ENCODE peak calls at places on chromosomes 1 and 21, in five cellular contexts. One of them, this sample, is unnamed.

GRCh38 chr1:5423109-5423508 is 569.1 kb downstream of the NPHP4 start:
- DNase-seq in heart right ventricle: no peak
- DNase-seq in HL-60: no peak
- DNase-seq in dorsolateral prefrontal cortex: no peak
- DNase-seq in RWPE1: peak
- DNase-seq in this sample: no peak

GRCh38 chr1:229147086-229147485 is 123.8 kb upstream of the RAB4A start:
- DNase-seq in heart right ventricle: no peak
- DNase-seq in HL-60: no peak
- DNase-seq in dorsolateral prefrontal cortex: no peak
- DNase-seq in RWPE1: no peak
- DNase-seq in this sample: no peak

GRCh38 chr1:183304466-183305122 is 113.6 kb downstream of the NMNAT2 start:
- DNase-seq in heart right ventricle: peak
- DNase-seq in HL-60: no peak
- DNase-seq in dorsolateral prefrontal cortex: no peak
- DNase-seq in RWPE1: no peak
- DNase-seq in this sample: no peak

GRCh38 chr1:79079770-79080169 is 73.2 kb upstream of the ADGRL4 start:
- DNase-seq in heart right ventricle: peak
- DNase-seq in HL-60: no peak
- DNase-seq in dorsolateral prefrontal cortex: no peak
- DNase-seq in RWPE1: peak
- DNase-seq in this sample: no peak

GRCh38 chr1:12438349-12438924 is 179.6 kb downstream of the DHRS3 start:
- DNase-seq in heart right ventricle: no peak
- DNase-seq in HL-60: peak
- DNase-seq in dorsolateral prefrontal cortex: no peak
- DNase-seq in RWPE1: no peak
- DNase-seq in this sample: no peak

GRCh38 chr21:29610960-29611359 is 312.2 kb downstream of the BACH1 start:
- DNase-seq in heart right ventricle: no peak
- DNase-seq in HL-60: no peak
- DNase-seq in dorsolateral prefrontal cortex: no peak
- DNase-seq in RWPE1: no peak
- DNase-seq in this sample: no peak

GRCh38 chr1:171210355-171210754 is 25.3 kb downstream of the FMO2 start:
- DNase-seq in heart right ventricle: no peak
- DNase-seq in HL-60: no peak
- DNase-seq in dorsolateral prefrontal cortex: no peak
- DNase-seq in RWPE1: no peak
- DNase-seq in this sample: no peak

GRCh38 chr1:8482844-8483436 is 165.0 kb downstream of the SLC45A1 start:
- DNase-seq in heart right ventricle: no peak
- DNase-seq in HL-60: no peak
- DNase-seq in dorsolateral prefrontal cortex: no peak
- DNase-seq in RWPE1: peak
- DNase-seq in this sample: no peak

GRCh38 chr1:6757719-6758435 is 27.4 kb upstream of the CAMTA1 start:
- DNase-seq in heart right ventricle: no peak
- DNase-seq in HL-60: no peak
- DNase-seq in dorsolateral prefrontal cortex: no peak
- DNase-seq in RWPE1: no peak
- DNase-seq in this sample: no peak

GRCh38 chr1:111198836-111199235 is 1.6 kb downstream of the DENND2D start:
- DNase-seq in heart right ventricle: no peak
- DNase-seq in HL-60: no peak
- DNase-seq in dorsolateral prefrontal cortex: no peak
- DNase-seq in RWPE1: no peak
- DNase-seq in this sample: no peak
- H3K27ac ChIP-seq in heart right ventricle: no peak
- H3K27ac ChIP-seq in HL-60: peak
- H3K27ac ChIP-seq in dorsolateral prefrontal cortex: no peak
- H3K27ac ChIP-seq in RWPE1: no peak
- H3K27ac ChIP-seq in this sample: no peak

GRCh38 chr1:207412845-207413244 is 41.3 kb upstream of the CR2 start:
- DNase-seq in heart right ventricle: no peak
- DNase-seq in HL-60: no peak
- DNase-seq in dorsolateral prefrontal cortex: no peak
- DNase-seq in RWPE1: no peak
- DNase-seq in this sample: no peak
- H3K27ac ChIP-seq in heart right ventricle: no peak
- H3K27ac ChIP-seq in HL-60: no peak
- H3K27ac ChIP-seq in dorsolateral prefrontal cortex: no peak
- H3K27ac ChIP-seq in RWPE1: no peak
- H3K27ac ChIP-seq in this sample: no peak

GRCh38 chr1:24279590-24280232 is 39.4 kb upstream of the GRHL3 start:
- DNase-seq in heart right ventricle: no peak
- DNase-seq in HL-60: no peak
- DNase-seq in dorsolateral prefrontal cortex: no peak
- DNase-seq in RWPE1: no peak
- DNase-seq in this sample: no peak

GRCh38 chr1:24275510-24275909 is 43.6 kb upstream of the GRHL3 start:
- DNase-seq in heart right ventricle: no peak
- DNase-seq in HL-60: no peak
- DNase-seq in dorsolateral prefrontal cortex: no peak
- DNase-seq in RWPE1: no peak
- DNase-seq in this sample: no peak

GRCh38 chr1:24276791-24277190 is 42.4 kb upstream of the GRHL3 start:
- DNase-seq in heart right ventricle: no peak
- DNase-seq in HL-60: no peak
- DNase-seq in dorsolateral prefrontal cortex: no peak
- DNase-seq in RWPE1: no peak
- DNase-seq in this sample: no peak

GRCh38 chr1:24278726-24279125 is 40.4 kb upstream of the GRHL3 start:
- DNase-seq in heart right ventricle: no peak
- DNase-seq in HL-60: no peak
- DNase-seq in dorsolateral prefrontal cortex: no peak
- DNase-seq in RWPE1: no peak
- DNase-seq in this sample: no peak

DNA sequence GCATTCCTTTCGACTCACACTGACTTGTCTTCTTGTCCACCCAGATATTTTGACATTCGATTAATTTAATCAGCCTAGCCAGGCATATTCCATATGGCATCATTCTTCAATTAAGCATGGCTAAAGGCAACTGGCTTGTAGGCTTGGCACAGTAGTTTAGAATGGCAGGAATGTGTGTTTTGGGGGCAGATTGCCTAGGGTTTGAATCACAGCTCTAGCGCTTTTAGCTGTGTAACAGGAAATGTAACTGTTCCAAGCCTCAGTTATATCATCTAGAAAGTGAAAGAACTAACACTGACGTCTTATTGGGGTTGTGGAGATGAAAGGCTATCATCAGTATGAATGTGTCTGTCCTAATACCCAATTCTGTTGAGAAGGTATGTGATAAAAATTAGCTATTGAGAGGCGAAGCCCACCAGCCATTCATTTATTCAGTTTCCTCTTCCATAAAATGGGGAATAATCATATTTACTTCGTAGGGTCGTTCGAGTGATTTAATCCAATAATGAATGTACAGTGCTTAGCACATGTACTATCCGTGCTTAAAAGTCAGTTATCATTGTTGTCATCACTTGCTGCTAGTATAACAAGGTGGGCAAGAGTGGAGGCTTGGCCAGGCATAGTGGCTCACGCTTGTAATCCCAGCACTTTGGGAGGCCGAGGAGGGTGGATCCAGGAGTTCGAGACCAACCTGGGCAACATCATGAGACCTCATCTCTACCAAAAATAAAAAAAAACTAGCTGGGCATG is 41.6 kb upstream of the GRHL3 start:
- DNase-seq in heart right ventricle: no peak
- DNase-seq in HL-60: no peak
- DNase-seq in dorsolateral prefrontal cortex: no peak
- DNase-seq in RWPE1: no peak
- DNase-seq in this sample: no peak
- H3K27ac ChIP-seq in heart right ventricle: no peak
- H3K27ac ChIP-seq in HL-60: no peak
- H3K27ac ChIP-seq in dorsolateral prefrontal cortex: no peak
- H3K27ac ChIP-seq in RWPE1: peak
- H3K27ac ChIP-seq in this sample: no peak

GRCh38 chr1:161171696-161172095 is 5.5 kb downstream of the PPOX start:
- DNase-seq in heart right ventricle: no peak
- DNase-seq in HL-60: no peak
- DNase-seq in dorsolateral prefrontal cortex: no peak
- DNase-seq in RWPE1: no peak
- DNase-seq in this sample: no peak

GRCh38 chr1:161171191-161171590 is 5.0 kb downstream of the PPOX start:
- DNase-seq in heart right ventricle: no peak
- DNase-seq in HL-60: no peak
- DNase-seq in dorsolateral prefrontal cortex: no peak
- DNase-seq in RWPE1: no peak
- DNase-seq in this sample: no peak

GRCh38 chr1:161172776-161173376 is 4.4 kb downstream of the B4GALT3 start:
- DNase-seq in heart right ventricle: peak
- DNase-seq in HL-60: no peak
- DNase-seq in dorsolateral prefrontal cortex: no peak
- DNase-seq in RWPE1: no peak
- DNase-seq in this sample: no peak

GRCh38 chr1:161173711-161174110 is 3.6 kb downstream of the B4GALT3 start:
- DNase-seq in heart right ventricle: no peak
- DNase-seq in HL-60: no peak
- DNase-seq in dorsolateral prefrontal cortex: no peak
- DNase-seq in RWPE1: no peak
- DNase-seq in this sample: no peak

DNA sequence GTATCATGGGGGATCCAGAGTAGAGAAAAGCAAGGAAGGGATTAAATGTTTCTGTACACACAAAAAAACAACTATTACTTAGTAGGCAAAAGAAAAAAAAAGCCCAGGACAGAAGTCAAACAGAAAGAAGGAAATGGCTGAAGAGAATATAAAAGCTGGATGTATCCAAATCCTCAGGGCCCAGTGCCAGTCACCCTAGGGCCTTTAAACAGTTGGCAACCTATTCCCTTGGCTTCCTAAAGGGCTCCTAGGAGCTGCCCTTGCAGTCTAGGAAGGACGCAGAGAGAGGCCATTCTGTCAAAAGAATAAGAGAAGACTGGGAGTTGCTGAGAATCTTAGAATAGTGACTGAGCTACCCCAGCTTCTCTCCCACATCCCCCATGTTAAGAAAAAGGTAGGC is 5.0 kb downstream of the B4GALT3 start:
- DNase-seq in heart right ventricle: no peak
- DNase-seq in HL-60: no peak
- DNase-seq in dorsolateral prefrontal cortex: no peak
- DNase-seq in RWPE1: no peak
- DNase-seq in this sample: no peak
- H3K27ac ChIP-seq in heart right ventricle: peak
- H3K27ac ChIP-seq in HL-60: no peak
- H3K27ac ChIP-seq in dorsolateral prefrontal cortex: no peak
- H3K27ac ChIP-seq in RWPE1: no peak
- H3K27ac ChIP-seq in this sample: no peak

GRCh38 chr1:210232524-210233215 is at the start of gene SERTAD4:
- DNase-seq in heart right ventricle: no peak
- DNase-seq in HL-60: no peak
- DNase-seq in dorsolateral prefrontal cortex: no peak
- DNase-seq in RWPE1: peak
- DNase-seq in this sample: peak
- H3K27ac ChIP-seq in heart right ventricle: peak
- H3K27ac ChIP-seq in HL-60: no peak
- H3K27ac ChIP-seq in dorsolateral prefrontal cortex: peak
- H3K27ac ChIP-seq in RWPE1: peak
- H3K27ac ChIP-seq in this sample: peak